ENCODE peak calls at places on chromosomes 11 and 22, in four cellular contexts. N is HepG2, D is WTC11, Q is K562. Z is an unnamed sample.

GRCh38 chr11:17524221-17524620 is 20.0 kb downstream of the USH1C start:
- DNase-seq in N (no peak), D (no peak), Q (no peak), Z (no peak)

GRCh38 chr22:23008887-23009286 is 61.4 kb upstream of the GNAZ start:
- DNase-seq in N (no peak), D (no peak), Q (no peak), Z (no peak)

GRCh38 chr11:20004856-20005255 is 155.4 kb downstream of the DBX1 start:
- DNase-seq in N (no peak), D (no peak), Q (no peak), Z (no peak)

GRCh38 chr22:17858033-17858432 is 83.8 kb upstream of the BID start:
- DNase-seq in N (no peak), D (no peak), Q (no peak), Z (no peak)

GRCh38 chr22:41563051-41563711 is 2.4 kb downstream of the CSDC2 start:
- DNase-seq in N (peak), D (no peak), Q (peak), Z (no peak)

GRCh38 chr22:20783844-20784723 is 10.2 kb downstream of the SERPIND1 start:
- DNase-seq in N (peak), D (peak), Q (peak), Z (peak)

GRCh38 chr11:112806876-112807275 is 154.3 kb upstream of the NCAM1 start:
- DNase-seq in N (no peak), D (no peak), Q (no peak), Z (no peak)

GRCh38 chr11:94519478-94520084 is 7.3 kb downstream of the C11orf97 start:
- DNase-seq in N (no peak), D (no peak), Q (peak), Z (no peak)

GRCh38 chr11:21414928-21415327 is 745.5 kb downstream of the NELL1 start:
- DNase-seq in N (no peak), D (no peak), Q (no peak), Z (no peak)

GRCh38 chr11:32315121-32315520 is 120.2 kb downstream of the WT1 start:
- DNase-seq in N (no peak), D (no peak), Q (no peak), Z (no peak)

GRCh38 chr11:69662806-69663205 is 12.3 kb downstream of the LTO1 start:
- DNase-seq in N (no peak), D (peak), Q (no peak), Z (no peak)

GRCh38 chr11:69665669-69666068 is 9.5 kb downstream of the LTO1 start:
- DNase-seq in N (no peak), D (no peak), Q (no peak), Z (no peak)

GRCh38 chr11:69663326-69663725 is 11.8 kb downstream of the LTO1 start:
- DNase-seq in N (no peak), D (no peak), Q (no peak), Z (no peak)

GRCh38 chr11:69664901-69665300 is 10.3 kb downstream of the LTO1 start:
- DNase-seq in N (no peak), D (no peak), Q (no peak), Z (no peak)

GRCh38 chr11:69664103-69664775 is 10.9 kb downstream of the LTO1 start:
- DNase-seq in N (no peak), D (no peak), Q (no peak), Z (no peak)
- TF ChIP-seq ELF4 in N (no peak), D (no peak), Q (no peak), Z (no peak)

GRCh38 chr22:44462246-44463015 is 35.6 kb downstream of the RTL6 start:
- DNase-seq in N (no peak), D (no peak), Q (no peak), Z (no peak)
- TF ChIP-seq ELF4 in N (no peak), D (no peak), Q (no peak), Z (no peak)

GRCh38 chr11:78032090-78032489 is 9.0 kb upstream of the KCTD14 start:
- DNase-seq in N (no peak), D (no peak), Q (no peak), Z (no peak)

GRCh38 chr11:78027759-78028158 is 4.7 kb upstream of the KCTD14 start:
- DNase-seq in N (no peak), D (no peak), Q (no peak), Z (no peak)

GRCh38 chr11:78033040-78033439 is 10.0 kb upstream of the KCTD14 start:
- DNase-seq in N (peak), D (no peak), Q (no peak), Z (no peak)

GRCh38 chr11:78031629-78032028 is 8.6 kb upstream of the KCTD14 start:
- DNase-seq in N (peak), D (no peak), Q (no peak), Z (no peak)

DNA sequence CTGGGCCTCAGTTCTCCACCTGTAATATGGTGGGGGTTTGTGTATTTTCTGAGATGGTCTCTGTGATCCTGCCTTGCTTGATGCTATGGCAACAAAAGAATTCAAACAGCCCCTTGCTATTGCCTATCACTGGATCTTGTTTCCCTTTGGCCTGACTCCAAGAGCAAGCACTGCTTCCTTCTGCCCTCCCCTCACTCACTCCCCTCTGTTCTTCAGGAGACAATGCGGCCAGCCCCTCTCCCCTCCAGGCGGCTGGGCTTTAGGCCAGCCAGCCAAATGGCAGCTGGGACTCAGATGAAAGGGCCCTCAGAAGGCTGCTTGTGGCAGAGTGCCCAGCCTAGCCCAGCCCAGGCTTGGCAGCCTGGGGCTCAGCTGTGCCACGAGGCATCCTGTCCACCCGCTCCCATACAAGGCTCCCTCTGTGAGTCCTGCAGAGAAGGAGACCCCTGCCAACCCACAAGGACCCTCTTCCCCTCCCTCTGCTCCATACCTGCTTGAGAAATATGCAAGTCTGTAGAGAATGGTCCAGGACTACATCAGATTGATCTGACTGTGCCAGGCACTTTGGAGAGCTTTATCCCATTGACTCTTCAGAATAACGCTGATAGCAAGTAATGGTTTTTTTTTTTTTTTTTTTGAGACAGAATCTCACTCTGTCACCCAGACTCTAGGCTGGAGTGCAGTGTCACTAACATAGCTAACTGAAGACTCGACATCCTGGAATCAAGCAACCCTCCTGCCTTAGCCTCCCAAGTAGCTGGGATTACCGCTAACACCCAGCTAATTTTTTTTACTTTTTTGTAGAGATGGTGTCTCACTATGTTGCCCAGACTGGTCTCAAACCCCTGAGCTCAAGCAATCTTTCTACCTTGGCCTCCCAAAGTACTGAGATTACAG is 7.6 kb upstream of the KCTD14 start:
- DNase-seq in N (peak), D (no peak), Q (no peak), Z (no peak)
- TF ChIP-seq ELF4 in N (no peak), D (no peak), Q (no peak), Z (no peak)

DNA sequence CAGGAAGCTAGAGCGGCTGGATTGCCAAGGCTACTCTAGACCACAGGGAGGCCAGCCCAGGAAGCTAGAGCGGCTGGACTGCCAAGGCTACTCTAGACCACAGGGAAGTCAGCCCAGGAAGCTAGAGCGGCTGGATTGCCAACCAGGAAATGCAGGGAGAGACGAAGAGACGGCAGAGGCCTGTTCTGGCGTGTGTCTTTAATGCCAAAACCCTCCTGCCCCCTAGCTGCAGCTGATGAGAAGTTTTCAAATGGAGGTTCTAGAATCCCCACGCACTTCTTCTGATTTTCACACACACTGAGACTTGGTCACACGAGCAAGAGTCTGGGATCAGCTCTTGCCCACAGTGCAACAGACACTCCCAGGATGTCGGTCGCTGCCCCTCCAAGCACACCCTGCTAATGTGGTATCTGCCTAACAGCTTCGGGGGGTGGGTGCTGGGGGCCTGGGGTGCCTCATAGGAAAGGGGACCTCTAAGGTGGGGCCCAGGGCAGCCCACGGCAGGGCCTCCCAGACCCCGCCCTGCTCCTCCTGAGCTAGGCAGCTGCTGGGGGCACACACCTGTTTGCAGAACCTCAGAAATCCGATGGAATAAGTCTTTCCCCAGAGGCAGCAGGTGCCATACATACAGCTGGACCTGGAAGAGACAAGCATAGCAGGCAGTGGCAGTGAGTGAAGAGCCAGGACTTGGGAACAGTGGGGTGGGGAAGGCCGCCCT is 28.5 kb downstream of the MAFF start:
- DNase-seq in N (peak), D (peak), Q (peak), Z (peak)
- TF ChIP-seq ELF4 in N (no peak), D (no peak), Q (no peak), Z (no peak)

GRCh38 chr22:31049815-31050420 is 31.2 kb upstream of the SMTN start:
- DNase-seq in N (no peak), D (no peak), Q (no peak), Z (no peak)

GRCh38 chr22:31056986-31057599 is 24.0 kb upstream of the SMTN start:
- DNase-seq in N (no peak), D (no peak), Q (no peak), Z (no peak)

GRCh38 chr22:31055322-31056159 is 25.6 kb upstream of the SMTN start:
- DNase-seq in N (peak), D (peak), Q (no peak), Z (peak)
- TF ChIP-seq ELF4 in N (no peak), D (no peak), Q (no peak), Z (no peak)

GRCh38 chr11:75667268-75667830 is 1.5 kb downstream of the MAP6 start:
- DNase-seq in N (no peak), D (peak), Q (peak), Z (peak)
- TF ChIP-seq ELF4 in N (no peak), D (no peak), Q (no peak), Z (no peak)

GRCh38 chr11:47127213-47127612 is 49.5 kb downstream of the ARFGAP2 start:
- DNase-seq in N (no peak), D (no peak), Q (no peak), Z (no peak)
- TF ChIP-seq ELF4 in N (no peak), D (no peak), Q (no peak), Z (no peak)

GRCh38 chr11:63537293-63538101 is 889 bp downstream of the PLAAT4 start:
- DNase-seq in N (no peak), D (no peak), Q (no peak), Z (no peak)
- TF ChIP-seq ELF4 in N (no peak), D (no peak), Q (no peak), Z (no peak)